ENCODE peak calls at places on chromosomes 5 and 9, in six cellular contexts. One of them, this sample, is unnamed.

GRCh38 chr5:31663519-31663918 is 24.6 kb downstream of the PDZD2 start:
- DNase-seq in GM12892: no peak
- DNase-seq in GM12878: no peak
- DNase-seq in K562: no peak
- DNase-seq in H1: no peak
- DNase-seq in HepG2: no peak
- DNase-seq in this sample: no peak

GRCh38 chr5:82673460-82673859 is 395.3 kb upstream of the RPS23 start:
- DNase-seq in H1: no peak
- DNase-seq in K562: no peak
- DNase-seq in HepG2: no peak
- DNase-seq in GM12878: no peak
- DNase-seq in GM12892: no peak
- DNase-seq in this sample: no peak

GRCh38 chr5:41648976-41649375 is 138.6 kb upstream of the PLCXD3 start:
- DNase-seq in H1: no peak
- DNase-seq in HepG2: no peak
- DNase-seq in K562: no peak
- DNase-seq in GM12892: no peak
- DNase-seq in GM12878: no peak
- DNase-seq in this sample: no peak

GRCh38 chr5:54404568-54404967 is 50.9 kb upstream of the HSPB3 start:
- DNase-seq in GM12878: no peak
- DNase-seq in GM12892: no peak
- DNase-seq in H1: no peak
- DNase-seq in K562: no peak
- DNase-seq in HepG2: no peak
- DNase-seq in this sample: no peak

GRCh38 chr9:134734270-134734669 is 92.7 kb downstream of the COL5A1 start:
- DNase-seq in HepG2: peak; percentile 27
- DNase-seq in H1: no peak
- DNase-seq in K562: no peak
- DNase-seq in GM12892: no peak
- DNase-seq in GM12878: no peak
- DNase-seq in this sample: no peak

GRCh38 chr5:132190161-132190817 is 37.4 kb downstream of the P4HA2 start:
- DNase-seq in GM12878: no peak
- DNase-seq in K562: peak; percentile 65
- DNase-seq in H1: no peak
- DNase-seq in GM12892: no peak
- DNase-seq in HepG2: peak; percentile 76
- DNase-seq in this sample: peak; percentile 43

GRCh38 chr5:173204185-173204979 is 30.6 kb downstream of the NKX2-5 start:
- DNase-seq in GM12892: no peak
- DNase-seq in GM12878: no peak
- DNase-seq in HepG2: peak; percentile 42
- DNase-seq in K562: no peak
- DNase-seq in H1: no peak
- DNase-seq in this sample: no peak

GRCh38 chr9:136726631-136727191 is 14.3 kb downstream of the DIPK1B start:
- DNase-seq in K562: no peak
- DNase-seq in H1: no peak
- DNase-seq in HepG2: peak; percentile 67
- DNase-seq in GM12892: no peak
- DNase-seq in GM12878: peak; percentile 21
- DNase-seq in this sample: peak; percentile 74

GRCh38 chr5:168822745-168823281 is 243.6 kb upstream of the PANK3 start:
- DNase-seq in GM12878: peak; percentile 4
- DNase-seq in GM12892: no peak
- DNase-seq in K562: no peak
- DNase-seq in HepG2: no peak
- DNase-seq in H1: no peak
- DNase-seq in this sample: no peak

GRCh38 chr9:124855944-124856773 is 2.9 kb downstream of the WDR38 start:
- DNase-seq in GM12892: no peak
- DNase-seq in HepG2: peak; percentile 59
- DNase-seq in GM12878: no peak
- DNase-seq in H1: no peak
- DNase-seq in K562: no peak
- DNase-seq in this sample: no peak

GRCh38 chr5:44565872-44566271 is 176.7 kb upstream of the FGF10 start:
- DNase-seq in H1: no peak
- DNase-seq in GM12878: no peak
- DNase-seq in GM12892: no peak
- DNase-seq in K562: no peak
- DNase-seq in HepG2: no peak
- DNase-seq in this sample: no peak

GRCh38 chr5:50744761-50745160 is 78.3 kb downstream of the PARP8 start:
- DNase-seq in GM12892: no peak
- DNase-seq in GM12878: peak; percentile 27
- DNase-seq in K562: no peak
- DNase-seq in HepG2: no peak
- DNase-seq in H1: no peak
- DNase-seq in this sample: no peak

GRCh38 chr9:16361118-16361517 is 509.4 kb downstream of the BNC2 start:
- DNase-seq in GM12892: no peak
- DNase-seq in HepG2: no peak
- DNase-seq in GM12878: no peak
- DNase-seq in K562: no peak
- DNase-seq in H1: no peak
- DNase-seq in this sample: no peak

GRCh38 chr5:13143630-13144029 is 800.9 kb downstream of the DNAH5 start:
- DNase-seq in GM12878: no peak
- DNase-seq in HepG2: no peak
- DNase-seq in K562: no peak
- DNase-seq in H1: no peak
- DNase-seq in GM12892: no peak
- DNase-seq in this sample: no peak

GRCh38 chr5:154663424-154663823 is 91.8 kb upstream of the LARP1 start:
- DNase-seq in GM12878: no peak
- DNase-seq in K562: no peak
- DNase-seq in H1: no peak
- DNase-seq in GM12892: no peak
- DNase-seq in HepG2: no peak
- DNase-seq in this sample: no peak

GRCh38 chr5:61290815-61291214 is 41.2 kb upstream of the ZSWIM6 start:
- DNase-seq in K562: no peak
- DNase-seq in H1: no peak
- DNase-seq in GM12892: no peak
- DNase-seq in GM12878: no peak
- DNase-seq in HepG2: peak; percentile 13
- DNase-seq in this sample: no peak

GRCh38 chr5:72468606-72469005 is 38.6 kb downstream of the ZNF366 start:
- DNase-seq in HepG2: no peak
- DNase-seq in GM12892: no peak
- DNase-seq in H1: no peak
- DNase-seq in K562: no peak
- DNase-seq in GM12878: no peak
- DNase-seq in this sample: no peak

GRCh38 chr9:105142406-105143092 is 101.9 kb upstream of the SLC44A1 start:
- DNase-seq in H1: no peak
- DNase-seq in HepG2: no peak
- DNase-seq in GM12878: no peak
- DNase-seq in K562: no peak
- DNase-seq in GM12892: no peak
- DNase-seq in this sample: no peak

GRCh38 chr9:72477862-72478564 is 43.4 kb upstream of the TMC1 start:
- DNase-seq in GM12892: no peak
- DNase-seq in H1: peak; percentile 21
- DNase-seq in HepG2: peak; percentile 86
- DNase-seq in GM12878: no peak
- DNase-seq in K562: no peak
- DNase-seq in this sample: no peak

GRCh38 chr9:11356101-11356500 is 743.3 kb upstream of the PTPRD start:
- DNase-seq in HepG2: no peak
- DNase-seq in K562: no peak
- DNase-seq in GM12892: no peak
- DNase-seq in H1: no peak
- DNase-seq in GM12878: no peak
- DNase-seq in this sample: no peak

GRCh38 chr9:129661029-129661428 is 4.4 kb upstream of the PRRX2 start:
- DNase-seq in K562: no peak
- DNase-seq in H1: no peak
- DNase-seq in HepG2: no peak
- DNase-seq in GM12878: no peak
- DNase-seq in GM12892: no peak
- DNase-seq in this sample: no peak

GRCh38 chr5:121693864-121694263 is 157.8 kb upstream of the FTMT start:
- DNase-seq in GM12892: no peak
- DNase-seq in H1: no peak
- DNase-seq in K562: no peak
- DNase-seq in GM12878: no peak
- DNase-seq in HepG2: no peak
- DNase-seq in this sample: no peak

GRCh38 chr5:58317808-58318207 is 142.1 kb downstream of the PLK2 start:
- DNase-seq in K562: no peak
- DNase-seq in H1: no peak
- DNase-seq in GM12878: no peak
- DNase-seq in GM12892: no peak
- DNase-seq in HepG2: no peak
- DNase-seq in this sample: no peak

GRCh38 chr5:40043916-40044315 is 619.1 kb upstream of the DAB2 start:
- DNase-seq in HepG2: no peak
- DNase-seq in H1: no peak
- DNase-seq in K562: no peak
- DNase-seq in GM12878: no peak
- DNase-seq in GM12892: no peak
- DNase-seq in this sample: no peak

GRCh38 chr5:60482301-60482700 is 217.7 kb downstream of the DEPDC1B start:
- DNase-seq in HepG2: no peak
- DNase-seq in K562: no peak
- DNase-seq in GM12892: no peak
- DNase-seq in H1: no peak
- DNase-seq in GM12878: no peak
- DNase-seq in this sample: no peak

GRCh38 chr5:149408252-149409099 is 29.4 kb upstream of the IL17B start:
- DNase-seq in HepG2: no peak
- DNase-seq in K562: no peak
- DNase-seq in GM12892: no peak
- DNase-seq in GM12878: no peak
- DNase-seq in H1: no peak
- DNase-seq in this sample: no peak
- TF ChIP-seq POLR2A in HepG2: no peak
- TF ChIP-seq POLR2A in K562: no peak
- TF ChIP-seq POLR2A in GM12892: no peak
- TF ChIP-seq POLR2A in GM12878: no peak
- TF ChIP-seq POLR2A in H1: no peak
- TF ChIP-seq POLR2A in this sample: no peak

DNA sequence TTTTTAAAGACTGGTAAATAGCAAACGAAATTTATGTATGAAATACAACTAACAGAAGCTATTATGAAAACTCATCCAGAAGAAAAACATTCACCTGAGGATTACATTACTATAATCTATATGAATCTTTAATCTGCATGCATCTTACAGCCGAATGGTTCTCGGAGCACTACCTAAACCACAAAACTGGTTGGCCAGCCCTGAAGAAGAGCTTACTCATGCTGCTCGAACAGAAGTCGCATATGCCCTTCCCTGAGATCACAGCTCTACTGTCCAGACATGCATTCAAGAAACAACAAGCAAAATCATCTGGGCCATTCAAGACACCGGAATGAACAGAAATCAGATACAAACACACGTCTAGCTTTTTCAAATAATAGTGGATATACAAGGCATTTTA is 931.0 kb upstream of the DMAC1 start:
- DNase-seq in HepG2: no peak
- DNase-seq in H1: no peak
- DNase-seq in K562: no peak
- DNase-seq in GM12892: no peak
- DNase-seq in GM12878: no peak
- DNase-seq in this sample: no peak
- TF ChIP-seq TAF1 in HepG2: no peak
- TF ChIP-seq TAF1 in H1: no peak
- TF ChIP-seq TAF1 in K562: no peak
- TF ChIP-seq TAF1 in GM12892: no peak
- TF ChIP-seq TAF1 in GM12878: no peak
- TF ChIP-seq TAF1 in this sample: no peak

DNA sequence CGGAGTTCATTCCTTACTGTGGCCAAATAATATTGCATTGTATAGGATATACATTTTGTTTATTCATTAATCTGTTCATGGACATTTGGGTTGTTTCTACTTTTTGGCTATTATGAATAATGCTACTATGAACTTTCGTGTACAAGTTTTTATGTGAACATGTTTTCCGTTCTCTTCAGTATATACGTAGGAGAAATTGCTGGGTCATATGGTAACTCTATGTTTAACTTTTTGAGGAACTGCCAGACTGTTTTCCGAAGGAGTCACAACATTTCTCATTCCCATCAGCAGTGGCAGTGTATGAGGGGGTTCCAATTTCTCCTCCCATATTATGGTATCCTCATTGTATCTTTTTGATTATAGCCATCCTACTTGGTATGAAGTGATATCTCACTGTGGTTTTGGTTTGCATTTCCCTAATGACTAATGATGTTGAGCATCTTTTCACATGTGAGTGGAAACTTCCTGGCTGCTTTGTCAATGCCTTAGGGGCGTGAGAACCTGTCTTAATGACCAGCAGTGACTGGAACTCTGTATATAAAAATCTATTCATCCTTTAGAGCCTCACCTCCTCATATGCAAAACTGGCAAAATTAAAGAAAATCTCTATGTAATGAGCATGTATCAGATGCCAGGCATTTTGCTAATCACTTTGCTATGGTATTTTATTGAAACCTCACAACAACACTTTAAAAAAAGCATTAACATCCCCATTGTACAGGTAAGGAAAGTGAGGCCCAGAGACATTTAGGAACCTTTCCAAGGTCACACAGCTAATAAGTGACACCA is 47.8 kb upstream of the TGFBR1 start:
- DNase-seq in GM12878: no peak
- DNase-seq in H1: no peak
- DNase-seq in HepG2: no peak
- DNase-seq in GM12892: no peak
- DNase-seq in K562: no peak
- DNase-seq in this sample: no peak
- TF ChIP-seq POLR2A in GM12878: no peak
- TF ChIP-seq POLR2A in H1: no peak
- TF ChIP-seq POLR2A in HepG2: no peak
- TF ChIP-seq POLR2A in GM12892: no peak
- TF ChIP-seq POLR2A in K562: no peak
- TF ChIP-seq POLR2A in this sample: no peak

GRCh38 chr5:139810341-139811075 is 14.9 kb downstream of the PSD2 start:
- DNase-seq in K562: no peak
- DNase-seq in HepG2: no peak
- DNase-seq in GM12892: no peak
- DNase-seq in GM12878: no peak
- DNase-seq in H1: no peak
- DNase-seq in this sample: no peak

GRCh38 chr5:139807647-139808030 is 12.0 kb downstream of the PSD2 start:
- DNase-seq in HepG2: no peak
- DNase-seq in GM12878: no peak
- DNase-seq in GM12892: no peak
- DNase-seq in K562: no peak
- DNase-seq in H1: no peak
- DNase-seq in this sample: no peak

GRCh38 chr5:139806726-139807646 is 11.4 kb downstream of the PSD2 start:
- DNase-seq in H1: no peak
- DNase-seq in GM12892: no peak
- DNase-seq in HepG2: no peak
- DNase-seq in GM12878: no peak
- DNase-seq in K562: no peak
- DNase-seq in this sample: no peak

GRCh38 chr5:139809331-139809810 is 13.8 kb downstream of the PSD2 start:
- DNase-seq in H1: no peak
- DNase-seq in GM12892: no peak
- DNase-seq in K562: no peak
- DNase-seq in HepG2: no peak
- DNase-seq in GM12878: no peak
- DNase-seq in this sample: no peak

GRCh38 chr5:139808481-139809330 is 13.1 kb downstream of the PSD2 start:
- DNase-seq in K562: peak; percentile 77
- DNase-seq in H1: no peak
- DNase-seq in GM12892: peak; percentile 68
- DNase-seq in GM12878: no peak
- DNase-seq in HepG2: no peak
- DNase-seq in this sample: peak; percentile 56
- TF ChIP-seq TAF1 in K562: no peak
- TF ChIP-seq TAF1 in H1: no peak
- TF ChIP-seq TAF1 in GM12892: no peak
- TF ChIP-seq TAF1 in GM12878: no peak
- TF ChIP-seq TAF1 in HepG2: no peak
- TF ChIP-seq TAF1 in this sample: no peak

This sample was measured in GM12891.